ENCODE peak calls at places on chromosomes 2 and 18, in ten cellular contexts. One of them, this sample, is unnamed. For H3K36me3 and H3K4me1, the result is how much of the 10 kb centered on the place peaks cover.

GRCh38 chr2:223989206-223989859 is 32.1 kb downstream of the MRPL44 start:
- DNase-seq in GM12878: no peak
- DNase-seq in heart left ventricle: no peak
- DNase-seq in cardiac muscle cell: no peak
- DNase-seq in GM23338: peak
- DNase-seq in kidney: no peak
- DNase-seq in aorta: no peak
- DNase-seq in effector memory CD4-positive, alpha-beta T cell: no peak
- DNase-seq in mesendoderm: peak
- DNase-seq in IMR-90: no peak
- DNase-seq in this sample: no peak

GRCh38 chr2:54404270-54404669 is 51.9 kb upstream of the SPTBN1 start:
- DNase-seq in GM12878: no peak
- DNase-seq in heart left ventricle: no peak
- DNase-seq in cardiac muscle cell: peak
- DNase-seq in GM23338: no peak
- DNase-seq in kidney: no peak
- DNase-seq in aorta: no peak
- DNase-seq in effector memory CD4-positive, alpha-beta T cell: no peak
- DNase-seq in mesendoderm: no peak
- DNase-seq in IMR-90: peak
- DNase-seq in this sample: no peak

GRCh38 chr2:111049792-111050640 is 70.7 kb upstream of the BCL2L11 start:
- DNase-seq in GM12878: peak
- DNase-seq in heart left ventricle: no peak
- DNase-seq in cardiac muscle cell: peak
- DNase-seq in GM23338: no peak
- DNase-seq in kidney: no peak
- DNase-seq in aorta: no peak
- DNase-seq in effector memory CD4-positive, alpha-beta T cell: no peak
- DNase-seq in mesendoderm: no peak
- DNase-seq in IMR-90: no peak
- DNase-seq in this sample: no peak

GRCh38 chr18:22337878-22338277 is 79.8 kb downstream of the CTAGE1 start:
- DNase-seq in GM12878: no peak
- DNase-seq in heart left ventricle: no peak
- DNase-seq in cardiac muscle cell: no peak
- DNase-seq in GM23338: no peak
- DNase-seq in kidney: no peak
- DNase-seq in aorta: no peak
- DNase-seq in effector memory CD4-positive, alpha-beta T cell: no peak
- DNase-seq in mesendoderm: no peak
- DNase-seq in IMR-90: no peak
- DNase-seq in this sample: no peak

GRCh38 chr2:44429034-44429433 is 67.3 kb downstream of the CAMKMT start:
- DNase-seq in GM12878: no peak
- DNase-seq in heart left ventricle: no peak
- DNase-seq in cardiac muscle cell: peak
- DNase-seq in GM23338: no peak
- DNase-seq in kidney: no peak
- DNase-seq in aorta: no peak
- DNase-seq in effector memory CD4-positive, alpha-beta T cell: no peak
- DNase-seq in mesendoderm: peak
- DNase-seq in IMR-90: peak
- DNase-seq in this sample: no peak

GRCh38 chr18:9413586-9413985 is 61.7 kb upstream of the RALBP1 start:
- DNase-seq in GM12878: no peak
- DNase-seq in heart left ventricle: no peak
- DNase-seq in cardiac muscle cell: peak
- DNase-seq in GM23338: no peak
- DNase-seq in kidney: no peak
- DNase-seq in aorta: no peak
- DNase-seq in effector memory CD4-positive, alpha-beta T cell: no peak
- DNase-seq in mesendoderm: no peak
- DNase-seq in IMR-90: peak
- DNase-seq in this sample: no peak

GRCh38 chr2:101097638-101098037 is 53.5 kb downstream of the TBC1D8 start:
- DNase-seq in GM12878: no peak
- DNase-seq in heart left ventricle: no peak
- DNase-seq in cardiac muscle cell: no peak
- DNase-seq in GM23338: no peak
- DNase-seq in kidney: no peak
- DNase-seq in aorta: no peak
- DNase-seq in effector memory CD4-positive, alpha-beta T cell: no peak
- DNase-seq in mesendoderm: no peak
- DNase-seq in IMR-90: no peak
- DNase-seq in this sample: no peak

GRCh38 chr2:177573120-177573519 is 180.5 kb downstream of the AGPS start:
- DNase-seq in GM12878: no peak
- DNase-seq in heart left ventricle: no peak
- DNase-seq in cardiac muscle cell: peak
- DNase-seq in GM23338: no peak
- DNase-seq in kidney: no peak
- DNase-seq in aorta: no peak
- DNase-seq in effector memory CD4-positive, alpha-beta T cell: no peak
- DNase-seq in mesendoderm: no peak
- DNase-seq in IMR-90: peak
- DNase-seq in this sample: no peak

GRCh38 chr18:59516356-59517155 is 157.5 kb upstream of the LMAN1 start:
- DNase-seq in GM12878: no peak
- DNase-seq in heart left ventricle: no peak
- DNase-seq in cardiac muscle cell: peak
- DNase-seq in GM23338: peak
- DNase-seq in kidney: no peak
- DNase-seq in aorta: no peak
- DNase-seq in effector memory CD4-positive, alpha-beta T cell: no peak
- DNase-seq in mesendoderm: peak
- DNase-seq in IMR-90: peak
- DNase-seq in this sample: no peak

GRCh38 chr2:143725425-143725824 is 596.2 kb downstream of the ARHGAP15 start:
- DNase-seq in GM12878: no peak
- DNase-seq in heart left ventricle: no peak
- DNase-seq in cardiac muscle cell: no peak
- DNase-seq in GM23338: no peak
- DNase-seq in kidney: no peak
- DNase-seq in aorta: no peak
- DNase-seq in effector memory CD4-positive, alpha-beta T cell: no peak
- DNase-seq in mesendoderm: no peak
- DNase-seq in IMR-90: no peak
- DNase-seq in this sample: no peak

GRCh38 chr2:119693967-119694366 is 15.0 kb downstream of the TMEM177 start:
- DNase-seq in GM12878: no peak
- DNase-seq in heart left ventricle: no peak
- DNase-seq in cardiac muscle cell: no peak
- DNase-seq in GM23338: no peak
- DNase-seq in kidney: no peak
- DNase-seq in aorta: no peak
- DNase-seq in effector memory CD4-positive, alpha-beta T cell: no peak
- DNase-seq in mesendoderm: no peak
- DNase-seq in IMR-90: no peak
- DNase-seq in this sample: no peak

GRCh38 chr2:215831296-215831913 is 181.9 kb downstream of the MREG start:
- DNase-seq in GM12878: peak
- DNase-seq in heart left ventricle: no peak
- DNase-seq in cardiac muscle cell: peak
- DNase-seq in GM23338: no peak
- DNase-seq in kidney: no peak
- DNase-seq in aorta: no peak
- DNase-seq in effector memory CD4-positive, alpha-beta T cell: no peak
- DNase-seq in mesendoderm: peak
- DNase-seq in IMR-90: peak
- DNase-seq in this sample: no peak

GRCh38 chr2:74458957-74459290 is 686 bp downstream of the WBP1 start:
- DNase-seq in GM12878: no peak
- DNase-seq in heart left ventricle: no peak
- DNase-seq in cardiac muscle cell: peak
- DNase-seq in GM23338: no peak
- DNase-seq in kidney: no peak
- DNase-seq in aorta: peak
- DNase-seq in effector memory CD4-positive, alpha-beta T cell: no peak
- DNase-seq in mesendoderm: no peak
- DNase-seq in IMR-90: no peak
- DNase-seq in this sample: no peak

GRCh38 chr2:135256531-135257258 is 204.6 kb downstream of the RAB3GAP1 start:
- DNase-seq in GM12878: no peak
- DNase-seq in heart left ventricle: no peak
- DNase-seq in cardiac muscle cell: no peak
- DNase-seq in GM23338: peak
- DNase-seq in kidney: no peak
- DNase-seq in aorta: no peak
- DNase-seq in effector memory CD4-positive, alpha-beta T cell: no peak
- DNase-seq in mesendoderm: peak
- DNase-seq in IMR-90: peak
- DNase-seq in this sample: no peak

GRCh38 chr2:187553908-187554703 is at the start of gene TFPI:
- DNase-seq in GM12878: no peak
- DNase-seq in heart left ventricle: no peak
- DNase-seq in cardiac muscle cell: peak
- DNase-seq in GM23338: peak
- DNase-seq in kidney: no peak
- DNase-seq in aorta: no peak
- DNase-seq in effector memory CD4-positive, alpha-beta T cell: no peak
- DNase-seq in mesendoderm: peak
- DNase-seq in IMR-90: peak
- DNase-seq in this sample: no peak

GRCh38 chr2:96527052-96527964 is 9.2 kb upstream of the ARID5A start:
- DNase-seq in GM12878: no peak
- DNase-seq in heart left ventricle: no peak
- DNase-seq in cardiac muscle cell: peak
- DNase-seq in GM23338: peak
- DNase-seq in kidney: peak
- DNase-seq in aorta: peak
- DNase-seq in effector memory CD4-positive, alpha-beta T cell: peak
- DNase-seq in mesendoderm: peak
- DNase-seq in IMR-90: peak
- DNase-seq in this sample: no peak
- H3K4me3 ChIP-seq in GM12878: peak
- H3K4me3 ChIP-seq in heart left ventricle: peak
- H3K4me3 ChIP-seq in cardiac muscle cell: peak
- H3K4me3 ChIP-seq in GM23338: peak
- H3K4me3 ChIP-seq in kidney: peak
- H3K4me3 ChIP-seq in aorta: peak
- H3K4me3 ChIP-seq in effector memory CD4-positive, alpha-beta T cell: peak
- H3K4me3 ChIP-seq in mesendoderm: no peak
- H3K4me3 ChIP-seq in IMR-90: peak
- H3K4me3 ChIP-seq in this sample: peak

GRCh38 chr18:50080932-50081560 is 113.9 kb downstream of the MYO5B start:
- DNase-seq in GM12878: no peak
- DNase-seq in heart left ventricle: no peak
- DNase-seq in cardiac muscle cell: no peak
- DNase-seq in GM23338: no peak
- DNase-seq in kidney: no peak
- DNase-seq in aorta: no peak
- DNase-seq in effector memory CD4-positive, alpha-beta T cell: no peak
- DNase-seq in mesendoderm: no peak
- DNase-seq in IMR-90: no peak
- DNase-seq in this sample: no peak
- H3K36me3 ChIP-seq in GM12878: under half
- H3K36me3 ChIP-seq in heart left ventricle: under half
- H3K36me3 ChIP-seq in cardiac muscle cell: under half
- H3K36me3 ChIP-seq in GM23338: under half
- H3K36me3 ChIP-seq in kidney: under half
- H3K36me3 ChIP-seq in aorta: under half
- H3K36me3 ChIP-seq in effector memory CD4-positive, alpha-beta T cell: under half
- H3K36me3 ChIP-seq in mesendoderm: under half
- H3K36me3 ChIP-seq in IMR-90: under half
- H3K36me3 ChIP-seq in this sample: under half

GRCh38 chr18:55069497-55069896 is 110.2 kb upstream of the CCDC68 start:
- DNase-seq in GM12878: peak
- DNase-seq in heart left ventricle: no peak
- DNase-seq in cardiac muscle cell: no peak
- DNase-seq in GM23338: no peak
- DNase-seq in kidney: no peak
- DNase-seq in aorta: no peak
- DNase-seq in effector memory CD4-positive, alpha-beta T cell: no peak
- DNase-seq in mesendoderm: no peak
- DNase-seq in IMR-90: no peak
- DNase-seq in this sample: no peak

GRCh38 chr18:55064073-55064472 is 104.8 kb upstream of the CCDC68 start:
- DNase-seq in GM12878: no peak
- DNase-seq in heart left ventricle: no peak
- DNase-seq in cardiac muscle cell: no peak
- DNase-seq in GM23338: no peak
- DNase-seq in kidney: no peak
- DNase-seq in aorta: no peak
- DNase-seq in effector memory CD4-positive, alpha-beta T cell: no peak
- DNase-seq in mesendoderm: no peak
- DNase-seq in IMR-90: no peak
- DNase-seq in this sample: no peak

GRCh38 chr18:55064760-55065159 is 105.5 kb upstream of the CCDC68 start:
- DNase-seq in GM12878: peak
- DNase-seq in heart left ventricle: no peak
- DNase-seq in cardiac muscle cell: no peak
- DNase-seq in GM23338: no peak
- DNase-seq in kidney: no peak
- DNase-seq in aorta: no peak
- DNase-seq in effector memory CD4-positive, alpha-beta T cell: no peak
- DNase-seq in mesendoderm: no peak
- DNase-seq in IMR-90: no peak
- DNase-seq in this sample: no peak
- H3K4me1 ChIP-seq in GM12878: under half
- H3K4me1 ChIP-seq in heart left ventricle: under half
- H3K4me1 ChIP-seq in cardiac muscle cell: under half
- H3K4me1 ChIP-seq in GM23338: under half
- H3K4me1 ChIP-seq in kidney: under half
- H3K4me1 ChIP-seq in aorta: under half
- H3K4me1 ChIP-seq in effector memory CD4-positive, alpha-beta T cell: under half
- H3K4me1 ChIP-seq in mesendoderm: under half
- H3K4me1 ChIP-seq in IMR-90: under half
- H3K4me1 ChIP-seq in this sample: under half

DNA sequence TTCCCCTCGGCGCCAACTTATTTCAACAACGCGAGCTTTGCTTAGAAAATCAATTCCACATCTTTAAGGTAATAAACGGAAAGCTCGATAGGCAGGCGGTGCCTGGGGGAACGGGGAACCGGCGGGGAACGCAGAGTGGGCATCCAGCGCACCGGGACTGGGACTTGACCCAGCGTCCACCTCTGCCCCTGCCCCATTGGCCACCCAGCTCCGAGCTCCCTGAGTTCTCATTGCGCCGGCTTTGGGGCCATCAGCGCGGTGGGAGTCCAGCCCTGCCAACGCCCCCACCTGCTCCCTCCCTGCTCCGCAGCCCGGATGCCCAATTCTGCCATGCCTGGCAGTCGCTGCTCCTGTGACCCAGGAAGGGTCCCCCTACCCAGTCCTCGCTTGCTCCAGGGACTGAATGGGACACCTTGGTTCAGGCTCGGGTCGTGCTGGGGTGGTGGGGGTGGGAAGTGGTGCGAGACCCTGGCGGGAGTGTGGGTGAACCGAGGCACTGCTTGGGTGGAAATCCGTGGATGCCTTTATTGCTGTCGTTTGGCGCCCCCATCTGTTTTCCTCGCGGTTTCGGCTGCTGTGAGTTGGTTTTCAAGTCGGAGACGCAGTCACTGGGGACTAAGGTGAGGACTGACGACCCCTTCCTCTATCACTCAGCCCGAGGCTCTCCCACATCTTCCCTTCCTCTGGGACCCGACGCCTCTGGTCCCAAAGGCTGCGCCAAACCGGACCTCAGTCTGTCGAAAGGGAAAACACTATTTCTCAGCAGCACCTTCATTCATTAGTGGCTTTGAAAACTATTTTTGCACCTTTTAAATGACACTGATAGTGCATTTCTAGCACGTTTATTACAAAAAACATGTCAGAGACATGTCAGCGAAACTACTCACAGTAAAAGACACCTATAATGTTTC is 2.4 kb upstream of the EVX2 start:
- DNase-seq in GM12878: no peak
- DNase-seq in heart left ventricle: peak
- DNase-seq in cardiac muscle cell: peak
- DNase-seq in GM23338: peak
- DNase-seq in kidney: no peak
- DNase-seq in aorta: no peak
- DNase-seq in effector memory CD4-positive, alpha-beta T cell: no peak
- DNase-seq in mesendoderm: peak
- DNase-seq in IMR-90: peak
- DNase-seq in this sample: no peak
- H3K4me3 ChIP-seq in GM12878: no peak
- H3K4me3 ChIP-seq in heart left ventricle: no peak
- H3K4me3 ChIP-seq in cardiac muscle cell: peak
- H3K4me3 ChIP-seq in GM23338: peak
- H3K4me3 ChIP-seq in kidney: no peak
- H3K4me3 ChIP-seq in aorta: no peak
- H3K4me3 ChIP-seq in effector memory CD4-positive, alpha-beta T cell: no peak
- H3K4me3 ChIP-seq in mesendoderm: no peak
- H3K4me3 ChIP-seq in IMR-90: no peak
- H3K4me3 ChIP-seq in this sample: peak

This sample was measured in Panc1.